ENCODE peak calls at places on chromosomes 16 and 17, in six cellular contexts. D is neural crest cell, N is natural killer cell, C is body of pancreas, O is osteocyte, G is Calu3. I is an unnamed sample.
A peak's percentile ranks its signal among the peaks of the same experiment; 100 is the strongest.

GRCh38 chr17:82204831-82205719 is 7.6 kb downstream of the CCDC57 start:
- DNase-seq in D (no peak), N (no peak), C (no peak), O (no peak), G (peak; percentile 49), I (no peak)

GRCh38 chr17:63995626-63996025 is 2.5 kb upstream of the PRR29 start:
- DNase-seq in D (no peak), N (no peak), C (no peak), O (no peak), G (no peak), I (no peak)

GRCh38 chr16:49674255-49674980 is 181.5 kb downstream of the ZNF423 start:
- DNase-seq in D (no peak), N (no peak), C (no peak), O (no peak), G (no peak), I (no peak)

GRCh38 chr17:1649844-1650409 is at the start of gene RILP:
- DNase-seq in D (no peak), N (no peak), C (peak; percentile 96), O (no peak), G (peak; percentile 63), I (no peak)

GRCh38 chr17:36839256-36839655 is 98.0 kb upstream of the LHX1 start:
- DNase-seq in D (no peak), N (no peak), C (no peak), O (no peak), G (no peak), I (no peak)

GRCh38 chr17:73316919-73317505 is 5.2 kb upstream of the CDC42EP4 start:
- DNase-seq in D (no peak), N (no peak), C (no peak), O (no peak), G (no peak), I (peak; percentile 24)

GRCh38 chr16:79613009-79613408 is 12.5 kb upstream of the MAF start:
- DNase-seq in D (no peak), N (no peak), C (no peak), O (no peak), G (no peak), I (no peak)

GRCh38 chr17:29163563-29163962 is 16.6 kb downstream of the MYO18A start:
- DNase-seq in D (no peak), N (no peak), C (no peak), O (no peak), G (no peak), I (no peak)

GRCh38 chr17:21215935-21216334 is 2.0 kb upstream of the TMEM11 start:
- DNase-seq in D (no peak), N (no peak), C (no peak), O (no peak), G (no peak), I (no peak)

GRCh38 chr17:77231076-77231871 is 90.5 kb downstream of the SEC14L1 start:
- DNase-seq in D (no peak), N (no peak), C (no peak), O (no peak), G (no peak), I (no peak)

GRCh38 chr16:1786242-1787055 is 3.7 kb downstream of the NUBP2 start:
- DNase-seq in D (no peak), N (peak; percentile 13), C (peak; percentile 5), O (no peak), G (no peak), I (peak; percentile 13)

GRCh38 chr16:3625911-3626732 is 14.7 kb upstream of the SLX4 start:
- DNase-seq in D (no peak), N (no peak), C (no peak), O (no peak), G (no peak), I (no peak)

GRCh38 chr16:2751577-2752034 is 832 bp upstream of the SRRM2 start:
- DNase-seq in D (no peak), N (no peak), C (no peak), O (no peak), G (no peak), I (no peak)

GRCh38 chr17:44400226-44400847 is 10.9 kb upstream of the ITGA2B start:
- DNase-seq in D (no peak), N (no peak), C (no peak), O (no peak), G (peak; percentile 26), I (no peak)

GRCh38 chr17:43832168-43832975 is 574 bp downstream of the MPP3 start:
- DNase-seq in D (peak; percentile 42), N (no peak), C (peak; percentile 63), O (no peak), G (peak; percentile 71), I (no peak)

GRCh38 chr16:89364603-89365002 is 125.8 kb downstream of the ANKRD11 start:
- DNase-seq in D (no peak), N (no peak), C (peak; percentile 74), O (no peak), G (no peak), I (no peak)

GRCh38 chr16:87185983-87186382 is 131.2 kb downstream of the C16orf95 start:
- DNase-seq in D (no peak), N (no peak), C (no peak), O (no peak), G (no peak), I (no peak)

GRCh38 chr16:83356266-83356665 is 451.5 kb upstream of the HSBP1 start:
- DNase-seq in D (peak; percentile 2), N (no peak), C (peak; percentile 12), O (no peak), G (peak; percentile 28), I (no peak)

GRCh38 chr17:30218689-30219266 is 16.7 kb downstream of the SLC6A4 start:
- DNase-seq in D (no peak), N (no peak), C (no peak), O (no peak), G (no peak), I (no peak)

GRCh38 chr16:49650603-49651002 is 205.3 kb downstream of the ZNF423 start:
- DNase-seq in D (no peak), N (no peak), C (no peak), O (no peak), G (no peak), I (no peak)

GRCh38 chr17:49454050-49454449 is 39.4 kb upstream of the PHB1 start:
- DNase-seq in D (peak; percentile 41), N (no peak), C (no peak), O (no peak), G (peak; percentile 29), I (no peak)

GRCh38 chr17:49486012-49486641 is 9.0 kb upstream of the NGFR start:
- DNase-seq in D (no peak), N (no peak), C (no peak), O (no peak), G (no peak), I (no peak)

GRCh38 chr17:5379351-5380107 is 39.9 kb downstream of the NUP88 start:
- DNase-seq in D (no peak), N (no peak), C (no peak), O (no peak), G (no peak), I (no peak)

GRCh38 chr16:86499889-86500707 is 10.2 kb upstream of the FOXF1 start:
- DNase-seq in D (no peak), N (no peak), C (no peak), O (no peak), G (no peak), I (no peak)

GRCh38 chr16:80694950-80695471 is 109.4 kb downstream of the CDYL2 start:
- DNase-seq in D (no peak), N (no peak), C (no peak), O (no peak), G (no peak), I (no peak)

GRCh38 chr17:31525801-31526549 is 134.5 kb downstream of the RAB11FIP4 start:
- DNase-seq in D (peak; percentile 26), N (no peak), C (no peak), O (no peak), G (peak; percentile 37), I (no peak)
- TF ChIP-seq CTCF in D (peak; percentile 40), N (no peak), C (peak; percentile 33), O (peak; percentile 24), G (no peak), I (no peak)

DNA sequence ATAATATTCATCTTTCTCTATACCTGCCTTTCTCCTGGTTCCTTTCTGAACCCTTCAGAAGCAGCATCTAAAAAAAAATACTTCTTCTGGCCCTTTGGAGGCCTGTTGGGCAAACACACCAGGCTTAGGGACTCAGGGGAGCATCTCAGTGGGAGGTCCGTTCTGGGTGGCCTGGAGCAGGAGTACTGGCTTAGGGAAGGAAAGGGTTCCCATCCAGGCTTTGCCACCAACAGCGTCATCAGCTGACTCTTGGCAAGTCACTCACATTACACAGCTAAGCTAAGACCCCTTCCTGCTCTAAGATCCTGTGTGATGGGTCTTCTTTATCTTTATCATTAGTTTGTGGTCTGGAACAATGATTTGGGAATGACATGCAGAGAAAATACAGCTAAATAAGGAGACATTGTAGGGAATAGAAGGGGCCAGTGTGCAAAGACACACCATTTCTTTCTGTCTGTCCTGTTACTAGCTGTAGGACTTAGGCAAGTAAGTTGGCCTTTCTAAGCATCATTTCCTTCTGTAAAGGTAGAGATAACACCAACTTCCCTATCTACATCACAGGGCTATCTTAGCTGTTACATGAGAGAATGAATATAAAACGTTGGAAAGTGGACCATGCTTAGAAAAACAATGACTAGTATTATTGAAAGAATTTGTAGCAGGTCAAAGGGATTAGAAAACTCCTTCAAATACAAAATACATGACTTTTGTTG is 9.9 kb downstream of the PCTP start:
- DNase-seq in D (no peak), N (no peak), C (no peak), O (no peak), G (no peak), I (no peak)
- TF ChIP-seq CTCF in D (no peak), N (no peak), C (no peak), O (no peak), G (no peak), I (no peak)

DNA sequence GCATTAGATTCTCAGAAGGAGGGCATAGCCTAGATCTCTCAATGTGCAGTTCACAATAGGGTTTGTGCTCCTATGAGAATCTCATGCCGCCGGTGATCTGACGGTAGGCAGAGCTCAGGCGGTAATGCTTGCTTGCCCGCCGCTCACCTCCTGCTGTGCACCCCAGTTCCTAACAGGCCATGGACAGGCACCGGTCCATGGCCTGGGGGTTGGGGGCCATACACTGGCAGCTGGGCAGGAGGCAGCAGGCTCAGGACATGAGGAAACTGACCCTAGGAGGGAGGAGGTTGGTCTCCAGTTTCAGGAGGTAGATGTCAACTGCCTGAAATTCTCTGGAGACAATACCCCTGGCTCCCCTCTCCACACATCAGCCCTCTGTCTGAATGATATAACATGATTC is 245.0 kb upstream of the CACNG5 start:
- DNase-seq in D (no peak), N (no peak), C (no peak), O (peak; percentile 34), G (no peak), I (no peak)
- TF ChIP-seq CTCF in D (no peak), N (no peak), C (no peak), O (no peak), G (no peak), I (no peak)

GRCh38 chr17:3046753-3047152 is 16.7 kb downstream of the OR1D5 start:
- DNase-seq in D (no peak), N (no peak), C (no peak), O (no peak), G (no peak), I (no peak)

GRCh38 chr17:3039748-3040147 is 23.7 kb downstream of the OR1D5 start:
- DNase-seq in D (no peak), N (no peak), C (no peak), O (no peak), G (no peak), I (no peak)

GRCh38 chr17:3038941-3039340 is 24.5 kb downstream of the OR1D5 start:
- DNase-seq in D (no peak), N (no peak), C (no peak), O (peak; percentile 30), G (no peak), I (no peak)

GRCh38 chr17:3040882-3041281 is 22.5 kb downstream of the OR1D5 start:
- DNase-seq in D (no peak), N (no peak), C (no peak), O (peak; percentile 70), G (no peak), I (no peak)

GRCh38 chr17:3043737-3044365 is 19.6 kb downstream of the OR1D5 start:
- DNase-seq in D (no peak), N (no peak), C (no peak), O (peak; percentile 81), G (peak; percentile 26), I (no peak)
- TF ChIP-seq CTCF in D (peak; percentile 44), N (peak; percentile 14), C (no peak), O (peak; percentile 19), G (peak; percentile 16), I (no peak)